ENCODE peak calls at places on chromosomes 2 and 18, in six cellular contexts. F, J, L, C, N and O are unnamed samples. For H3K9me3, the result is how much of the 10 kb centered on the place peaks cover.

GRCh38 chr2:182186132-182186735 is 200.6 kb downstream of the PPP1R1C start:
- DNase-seq in L (no peak), F (no peak), N (no peak), C (peak), J (no peak), O (no peak)

GRCh38 chr18:30451976-30452375 is 590.6 kb downstream of the DSC3 start:
- DNase-seq in F (no peak), L (no peak), J (no peak), C (no peak), N (no peak), O (no peak)

GRCh38 chr2:127193948-127194267 is 26.2 kb downstream of the CYP27C1 start:
- DNase-seq in F (no peak), C (peak), L (no peak), J (no peak), N (no peak), O (no peak)

GRCh38 chr2:6067089-6067488 is 374.9 kb downstream of the SOX11 start:
- DNase-seq in L (no peak), F (no peak), J (no peak), C (no peak), N (no peak), O (no peak)

GRCh38 chr18:51196811-51197660 is 445 bp downstream of the MEX3C start:
- DNase-seq in L (peak), F (peak), J (peak), C (peak), N (no peak), O (no peak)

GRCh38 chr18:74963820-74964446 is 245.0 kb downstream of the PTGR3 start:
- DNase-seq in L (no peak), F (no peak), C (peak), J (peak), N (no peak), O (no peak)

GRCh38 chr18:45009766-45010165 is 329.1 kb downstream of the SETBP1 start:
- DNase-seq in N (no peak), L (no peak), J (no peak), F (no peak), C (no peak), O (no peak)

GRCh38 chr2:218010116-218010837 is 7.5 kb upstream of the TNS1 start:
- DNase-seq in N (no peak), C (peak), F (peak), J (peak), L (peak), O (no peak)

GRCh38 chr2:67277450-67277849 is 119.7 kb upstream of the ETAA1 start:
- DNase-seq in J (peak), L (peak), C (no peak), N (no peak), F (no peak), O (no peak)

GRCh38 chr2:146826388-146826787 is 1018.4 kb upstream of the ACVR2A start:
- DNase-seq in L (no peak), J (no peak), F (no peak), C (no peak), N (no peak), O (no peak)

GRCh38 chr2:157692768-157693167 is 64.1 kb upstream of the ACVR1C start:
- DNase-seq in L (no peak), J (no peak), N (no peak), F (no peak), C (peak), O (peak)

GRCh38 chr2:133774675-133775005 is 206.4 kb upstream of the NCKAP5 start:
- DNase-seq in F (peak), C (no peak), J (no peak), N (no peak), L (peak), O (no peak)

GRCh38 chr2:135951071-135951583 is 34.3 kb downstream of the DARS1 start:
- DNase-seq in J (no peak), N (no peak), L (no peak), F (no peak), C (no peak), O (no peak)

GRCh38 chr2:24400207-24400907 is 40.0 kb upstream of the ITSN2 start:
- DNase-seq in F (no peak), N (no peak), C (no peak), J (no peak), L (no peak), O (no peak)

GRCh38 chr2:205681836-205682238 is 464 bp upstream of the NRP2 start:
- DNase-seq in J (peak), C (no peak), F (peak), L (no peak), N (no peak), O (no peak)

GRCh38 chr2:171836151-171836910 is 57.7 kb downstream of the SLC25A12 start:
- DNase-seq in J (no peak), N (no peak), F (no peak), L (no peak), C (peak), O (no peak)

GRCh38 chr2:121291251-121291580 is 6.2 kb upstream of the TFCP2L1 start:
- DNase-seq in C (no peak), J (no peak), L (no peak), F (no peak), N (no peak), O (no peak)

GRCh38 chr18:47077111-47077510 is 41.7 kb upstream of the ELOA2 start:
- DNase-seq in L (no peak), N (no peak), F (no peak), C (no peak), J (no peak), O (no peak)

GRCh38 chr2:153408708-153409107 is 69.9 kb downstream of the RPRM start:
- DNase-seq in J (no peak), F (no peak), N (no peak), C (no peak), L (no peak), O (no peak)

GRCh38 chr2:71882949-71883472 is 264.7 kb downstream of the CYP26B1 start:
- DNase-seq in F (peak), C (peak), L (no peak), J (peak), N (no peak), O (peak)

GRCh38 chr2:128547667-128548066 is 229.0 kb upstream of the HS6ST1 start:
- DNase-seq in N (no peak), C (no peak), J (no peak), F (peak), L (no peak), O (no peak)

GRCh38 chr18:27378396-27379094 is 193.4 kb upstream of the CHST9 start:
- DNase-seq in F (no peak), C (no peak), N (no peak), J (no peak), L (no peak), O (no peak)

GRCh38 chr2:176093145-176093888 is 796 bp downstream of the HOXD13 start:
- DNase-seq in C (no peak), N (no peak), F (no peak), L (no peak), J (peak), O (no peak)

GRCh38 chr2:105061560-105061959 is 23.7 kb downstream of the MRPS9 start:
- DNase-seq in N (no peak), F (no peak), C (no peak), J (no peak), L (no peak), O (no peak)
- H3K9me3 ChIP-seq in N (under half), F (under half), C (under half), J (under half), L (under half), O (under half)

GRCh38 chr2:70122470-70122869 is 35.2 kb downstream of the PCBP1 start:
- DNase-seq in N (no peak), F (no peak), J (no peak), C (no peak), L (no peak), O (no peak)
- H3K27ac ChIP-seq in N (no peak), F (peak), J (no peak), C (no peak), L (no peak), O (no peak)

GRCh38 chr2:228840743-228841114 is 430.4 kb downstream of the PID1 start:
- DNase-seq in C (no peak), J (no peak), N (no peak), L (no peak), F (no peak), O (no peak)
- H3K9me3 ChIP-seq in C (under half), J (under half), N (under half), L (under half), F (under half), O (under half)

GRCh38 chr2:241649927-241650326 is 12.4 kb downstream of the ATG4B start:
- DNase-seq in L (no peak), J (no peak), F (no peak), N (no peak), C (no peak), O (no peak)
- H3K27ac ChIP-seq in L (no peak), J (no peak), F (peak), N (no peak), C (no peak), O (no peak)

DNA sequence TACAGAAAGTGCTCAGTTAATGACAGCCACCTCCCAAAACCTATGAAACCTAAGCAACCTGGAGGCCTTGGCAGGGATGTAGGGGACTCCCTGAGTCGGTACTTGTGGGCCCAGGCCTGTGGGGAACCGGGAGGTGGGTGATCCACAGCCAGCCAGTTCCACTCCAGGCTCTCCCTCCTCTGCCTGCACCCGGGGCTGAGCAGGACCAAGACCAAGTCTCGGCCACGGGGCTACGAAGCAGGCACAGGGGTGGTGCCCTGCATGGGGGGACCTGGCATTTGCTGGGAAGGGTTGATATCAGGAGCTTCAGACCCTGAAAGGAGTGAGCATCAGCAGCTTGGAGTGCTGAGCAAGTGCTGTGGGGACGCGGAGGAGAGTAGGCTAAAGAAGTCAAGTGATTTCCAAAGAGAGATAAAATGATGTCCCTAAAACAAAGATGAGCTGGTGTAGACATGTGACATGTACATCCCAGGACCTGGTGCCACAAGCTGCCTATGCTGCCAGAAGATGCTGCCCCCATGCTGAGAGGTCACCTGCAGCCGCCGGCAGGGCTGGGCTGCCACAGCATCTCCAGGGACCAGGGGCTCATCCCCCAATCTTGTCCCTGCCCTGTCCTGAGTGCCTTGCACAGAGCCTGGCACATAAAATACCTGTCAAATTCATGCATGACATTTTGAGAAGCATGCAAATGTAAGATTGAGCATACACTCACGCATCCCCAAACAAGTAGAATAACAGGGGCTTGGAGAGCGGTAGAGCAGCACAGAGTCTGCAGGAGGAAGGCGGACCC is 21.5 kb downstream of the KCNIP3 start:
- DNase-seq in N (no peak), F (no peak), J (no peak), C (no peak), L (no peak), O (no peak)
- H3K9me3 ChIP-seq in N (under half), F (under half), J (under half), C (under half), L (under half), O (under half)

GRCh38 chr2:238882083-238882755 is 34.3 kb downstream of the TWIST2 start:
- DNase-seq in L (no peak), F (no peak), N (no peak), C (peak), J (no peak), O (no peak)
- H3K27ac ChIP-seq in L (no peak), F (peak), N (no peak), C (no peak), J (no peak), O (no peak)

GRCh38 chr18:35283923-35284794 is 5.9 kb downstream of the ZSCAN30 start:
- DNase-seq in L (no peak), F (no peak), J (no peak), N (no peak), C (no peak), O (no peak)

GRCh38 chr18:35282353-35282752 is 7.7 kb downstream of the ZSCAN30 start:
- DNase-seq in N (no peak), L (no peak), F (no peak), J (no peak), C (peak), O (peak)

GRCh38 chr18:35290070-35290735 is at the start of gene ZSCAN30:
- DNase-seq in J (peak), C (peak), L (peak), F (peak), N (peak), O (peak)

GRCh38 chr18:35289293-35290069 is 548 bp downstream of the ZSCAN30 start:
- DNase-seq in L (peak), J (peak), C (peak), N (no peak), F (peak), O (no peak)

GRCh38 chr18:35284846-35285245 is 5.2 kb downstream of the ZSCAN30 start:
- DNase-seq in L (no peak), C (no peak), J (no peak), F (no peak), N (no peak), O (no peak)
- H3K9me3 ChIP-seq in L (under half), C (under half), J (under half), F (under half), N (under half), O (under half)

GRCh38 chr2:200615247-200615646 is 29.4 kb downstream of the AOX1 start:
- DNase-seq in C (peak), F (no peak), N (no peak), J (no peak), L (no peak), O (peak)

GRCh38 chr2:200617089-200618050 is 31.6 kb downstream of the AOX1 start:
- DNase-seq in L (no peak), J (no peak), C (no peak), N (no peak), F (no peak), O (no peak)

GRCh38 chr2:200616656-200617055 is 30.8 kb downstream of the AOX1 start:
- DNase-seq in F (no peak), J (no peak), C (peak), L (no peak), N (no peak), O (no peak)

GRCh38 chr2:200618051-200618419 is 32.2 kb downstream of the AOX1 start:
- DNase-seq in J (no peak), N (no peak), L (no peak), F (no peak), C (no peak), O (no peak)

GRCh38 chr2:200616193-200616592 is 30.4 kb downstream of the AOX1 start:
- DNase-seq in C (no peak), N (no peak), L (no peak), J (no peak), F (no peak), O (no peak)
- H3K27ac ChIP-seq in C (peak), N (no peak), L (no peak), J (no peak), F (no peak), O (no peak)

GRCh38 chr18:13700153-13700552 is 26.2 kb downstream of the FAM210A start:
- DNase-seq in J (no peak), C (no peak), N (no peak), F (no peak), L (no peak), O (no peak)

DNA sequence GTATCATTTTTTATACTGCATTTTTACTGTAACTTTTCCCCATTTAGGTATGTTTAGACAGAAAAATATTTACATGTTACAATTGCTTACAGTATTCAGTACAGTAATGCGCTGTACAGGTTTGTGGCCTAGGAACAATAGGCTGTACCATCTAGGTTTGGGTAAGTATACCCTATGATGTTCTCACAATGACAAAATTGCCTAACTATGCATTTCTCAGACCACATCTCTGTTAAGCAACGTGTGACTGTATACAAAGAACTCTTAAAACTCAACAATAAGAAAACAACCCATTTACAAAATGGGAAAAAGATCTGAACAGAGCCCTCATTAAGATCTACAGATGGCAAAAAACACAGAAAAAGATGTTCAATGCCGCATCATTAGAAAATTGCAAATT is 29.4 kb downstream of the FAM210A start:
- DNase-seq in C (peak), J (no peak), F (no peak), L (no peak), N (no peak), O (no peak)
- H3K9me3 ChIP-seq in C (under half), J (under half), F (under half), L (under half), N (under half), O (under half)